ENCODE peak calls at places on chromosome 18, in four cellular contexts. J is T-helper 2 cell, K is neural crest cell, X is endothelial cell. Y is an unnamed sample.

GRCh38 chr18:13437801-13438506 is 219.4 kb downstream of the LDLRAD4 start:
- DNase-seq in J (no peak), K (no peak), X (no peak), Y (no peak)

GRCh38 chr18:13879492-13879891 is 35.8 kb downstream of the MC2R start:
- DNase-seq in X (no peak), K (no peak), J (no peak), Y (no peak)

GRCh38 chr18:46469186-46469915 is 187.7 kb downstream of the LOXHD1 start:
- DNase-seq in X (no peak), J (no peak), K (no peak), Y (no peak)

GRCh38 chr18:58143391-58143790 is 99.4 kb downstream of the NEDD4L start:
- DNase-seq in X (no peak), K (no peak), J (no peak), Y (no peak)

GRCh38 chr18:48927286-48928080 is 23.3 kb downstream of the SMAD7 start:
- DNase-seq in X (no peak), J (no peak), K (no peak), Y (no peak)

GRCh38 chr18:78659748-78660147 is 319.9 kb upstream of the SALL3 start:
- DNase-seq in J (no peak), X (no peak), K (peak), Y (no peak)

GRCh38 chr18:74342416-74343043 is 26.9 kb downstream of the C18orf63 start:
- DNase-seq in K (peak), J (no peak), X (peak), Y (peak)

GRCh38 chr18:13268035-13268700 is 49.6 kb downstream of the LDLRAD4 start:
- DNase-seq in J (no peak), X (no peak), K (no peak), Y (no peak)

GRCh38 chr18:32770181-32770650 is 2.6 kb downstream of the KLHL14 start:
- DNase-seq in X (no peak), K (peak), J (no peak), Y (no peak)

GRCh38 chr18:74281639-74282358 is 10.0 kb downstream of the CYB5A start:
- DNase-seq in X (no peak), K (no peak), J (no peak), Y (no peak)

GRCh38 chr18:58180738-58181353 is 136.8 kb downstream of the NEDD4L start:
- DNase-seq in J (no peak), K (peak), X (peak), Y (peak)

GRCh38 chr18:68376931-68377330 is 338.0 kb downstream of the TMX3 start:
- DNase-seq in K (no peak), X (no peak), J (no peak), Y (no peak)

GRCh38 chr18:21141678-21142422 is 30.2 kb upstream of the ROCK1 start:
- DNase-seq in K (no peak), J (no peak), X (no peak), Y (no peak)

GRCh38 chr18:56083097-56083865 is 495.3 kb upstream of the TCF4 start:
- DNase-seq in X (no peak), K (no peak), J (no peak), Y (no peak)

GRCh38 chr18:56447972-56448371 is 190.4 kb downstream of the TXNL1 start:
- DNase-seq in X (no peak), K (no peak), J (no peak), Y (no peak)

GRCh38 chr18:68215931-68216330 is 499.0 kb downstream of the TMX3 start:
- DNase-seq in K (no peak), X (no peak), J (no peak), Y (no peak)

GRCh38 chr18:38010971-38011370 is 445.4 kb upstream of the CELF4 start:
- DNase-seq in K (no peak), X (no peak), J (no peak), Y (no peak)

GRCh38 chr18:43563780-43564179 is 286.5 kb upstream of the SYT4 start:
- DNase-seq in K (peak), X (peak), J (no peak), Y (no peak)

GRCh38 chr18:50099725-50100414 is 95.1 kb downstream of the MYO5B start:
- DNase-seq in J (no peak), X (no peak), K (no peak), Y (no peak)

GRCh38 chr18:36653870-36654269 is 174.9 kb downstream of the TPGS2 start:
- DNase-seq in J (no peak), K (no peak), X (no peak), Y (no peak)

GRCh38 chr18:24731981-24732380 is 271.5 kb downstream of the HRH4 start:
- DNase-seq in K (no peak), X (no peak), J (no peak), Y (no peak)

GRCh38 chr18:7548226-7548625 is 18.9 kb upstream of the PTPRM start:
- DNase-seq in X (no peak), J (no peak), K (no peak), Y (no peak)

GRCh38 chr18:35458677-35459441 is 38.9 kb downstream of the INO80C start:
- DNase-seq in K (no peak), X (peak), J (no peak), Y (no peak)

GRCh38 chr18:48816554-48816953 is 134.2 kb downstream of the SMAD7 start:
- DNase-seq in X (no peak), J (no peak), K (no peak), Y (no peak)

GRCh38 chr18:48946329-48946835 is 4.4 kb downstream of the SMAD7 start:
- DNase-seq in X (no peak), J (no peak), K (no peak), Y (no peak)

GRCh38 chr18:7234061-7234460 is 3.2 kb downstream of the LRRC30 start:
- DNase-seq in K (no peak), J (no peak), X (no peak), Y (no peak)

GRCh38 chr18:9475643-9476580 is 599 bp downstream of the RALBP1 start:
- DNase-seq in K (no peak), J (peak), X (no peak), Y (no peak)

GRCh38 chr18:76553715-76554603 is 58.9 kb upstream of the ZNF516 start:
- DNase-seq in X (no peak), K (no peak), J (no peak), Y (no peak)

GRCh38 chr18:45441110-45441842 is 174.0 kb upstream of the SLC14A2 start:
- DNase-seq in K (no peak), J (no peak), X (no peak), Y (no peak)

GRCh38 chr18:48864876-48865275 is 85.9 kb downstream of the SMAD7 start:
- DNase-seq in K (no peak), J (no peak), X (no peak), Y (no peak)

GRCh38 chr18:1585881-1586488 is 681.3 kb downstream of the ADCYAP1 start:
- DNase-seq in K (peak), X (no peak), J (no peak), Y (no peak)

GRCh38 chr18:9808530-9809241 is 77.1 kb upstream of the TXNDC2 start:
- DNase-seq in X (no peak), K (no peak), J (no peak), Y (no peak)

GRCh38 chr18:13471495-13471845 is 252.9 kb downstream of the LDLRAD4 start:
- DNase-seq in X (no peak), K (no peak), J (no peak), Y (no peak)

Y was measured in memory B cell.